ENCODE peak calls at places on chromosomes 2 and 18, in six cellular contexts. P, C, E, I, X and U are unnamed samples.
A peak's percentile ranks its signal among the peaks of the same experiment; 100 is the strongest.

GRCh38 chr2:4066217-4066616 is 362.8 kb downstream of the DCDC2C start:
- DNase-seq in E (no peak), I (no peak), X (no peak), P (no peak), C (no peak), U (no peak)

GRCh38 chr18:42893991-42894390 is 221.5 kb downstream of the RIT2 start:
- DNase-seq in C (no peak), P (no peak), I (no peak), X (no peak), E (no peak), U (no peak)

GRCh38 chr18:60232541-60232940 is 140.0 kb downstream of the MC4R start:
- DNase-seq in P (no peak), E (no peak), X (no peak), I (peak; percentile 3), C (no peak), U (no peak)

GRCh38 chr2:40859617-40860016 is 407.7 kb upstream of the SLC8A1 start:
- DNase-seq in X (no peak), E (no peak), P (no peak), C (no peak), I (no peak), U (no peak)

GRCh38 chr18:48430162-48430561 is 21.0 kb upstream of the ZBTB7C start:
- DNase-seq in X (no peak), I (no peak), P (no peak), C (no peak), E (no peak), U (no peak)

GRCh38 chr2:28525481-28525880 is 29.6 kb downstream of the PLB1 start:
- DNase-seq in X (no peak), E (no peak), C (no peak), P (no peak), I (no peak), U (no peak)

GRCh38 chr2:38266382-38267051 is 110.6 kb downstream of the ATL2 start:
- DNase-seq in X (no peak), I (no peak), P (no peak), C (no peak), E (no peak), U (no peak)

GRCh38 chr2:137975280-137976271 is 11.3 kb downstream of the HNMT start:
- DNase-seq in X (no peak), E (no peak), C (no peak), P (no peak), I (no peak), U (no peak)

GRCh38 chr18:27713727-27714080 is 463.2 kb downstream of the CDH2 start:
- DNase-seq in E (no peak), X (no peak), C (no peak), I (peak; percentile 59), P (no peak), U (no peak)

GRCh38 chr2:231800493-231801091 is 14.3 kb downstream of the COPS7B start:
- DNase-seq in E (peak; percentile 77), C (no peak), I (peak; percentile 56), X (no peak), P (peak; percentile 43), U (peak; percentile 36)

GRCh38 chr18:54388203-54389142 is 30.8 kb downstream of the C18orf54 start:
- DNase-seq in I (peak; percentile 86), C (no peak), P (peak; percentile 17), E (peak; percentile 53), X (no peak), U (peak; percentile 14)

GRCh38 chr18:77063256-77063655 is 69.3 kb downstream of the MBP start:
- DNase-seq in X (peak; percentile 59), C (no peak), E (no peak), I (peak; percentile 74), P (peak; percentile 75), U (peak; percentile 71)

GRCh38 chr2:199460101-199460671 is 2.4 kb upstream of the SATB2 start:
- DNase-seq in I (peak; percentile 58), X (no peak), C (no peak), P (no peak), E (no peak), U (peak; percentile 45)

GRCh38 chr18:58189008-58189407 is 145.0 kb downstream of the NEDD4L start:
- DNase-seq in I (no peak), X (no peak), E (no peak), C (no peak), P (no peak), U (no peak)

GRCh38 chr2:178257127-178257526 is 62.8 kb downstream of the OSBPL6 start:
- DNase-seq in X (no peak), C (no peak), I (no peak), E (no peak), P (no peak), U (no peak)

GRCh38 chr18:62101236-62101635 is 85.6 kb downstream of the PIGN start:
- DNase-seq in I (peak; percentile 4), X (no peak), C (no peak), E (no peak), P (no peak), U (no peak)

DNA sequence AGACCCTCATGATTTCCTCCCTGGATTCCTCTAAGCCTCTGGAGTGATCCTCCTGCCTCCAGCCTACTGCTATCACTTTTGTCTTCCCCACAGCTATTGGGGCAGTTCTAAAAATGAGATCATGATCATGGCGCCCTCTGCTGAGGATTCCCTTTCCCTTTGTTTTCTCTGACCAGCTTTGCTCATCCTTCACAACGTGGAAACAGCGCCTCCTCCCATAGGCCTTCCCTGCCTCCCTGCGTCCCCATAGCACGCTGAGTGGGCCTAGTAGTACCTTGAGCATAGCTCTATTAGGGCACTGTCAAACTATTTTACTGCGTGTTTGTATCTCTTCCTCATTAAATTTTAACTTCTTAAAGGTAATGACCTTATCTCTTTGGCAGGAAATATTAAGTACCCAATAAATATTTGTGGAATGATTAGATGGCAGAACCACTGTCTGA is 207.0 kb upstream of the FANCL start:
- DNase-seq in E (peak; percentile 83), X (no peak), P (peak; percentile 22), C (peak; percentile 23), I (peak; percentile 73), U (peak; percentile 29)
- TF ChIP-seq CTCF in E (peak; percentile 42), X (no peak), P (peak; percentile 62), C (peak; percentile 25), I (peak; percentile 68), U (peak; percentile 54)

DNA sequence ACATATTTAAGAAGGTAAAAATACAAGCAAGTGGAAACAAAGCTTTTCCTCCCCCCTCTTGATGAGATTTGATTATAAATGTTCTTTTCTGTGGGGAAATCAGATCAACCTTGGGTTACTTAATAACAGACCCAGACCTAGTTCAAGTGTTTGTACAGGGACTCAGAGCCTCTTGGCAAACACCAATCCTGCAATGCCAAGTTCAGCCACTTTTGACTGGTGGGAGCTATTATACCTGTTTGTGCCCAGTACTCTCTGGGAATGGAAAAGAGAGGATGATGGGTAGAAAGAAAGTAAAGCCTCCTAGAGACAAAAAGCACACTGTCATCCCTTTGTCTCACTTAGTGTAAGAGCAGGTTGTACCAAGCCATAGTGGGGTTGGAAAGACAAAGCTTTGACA is 63.8 kb upstream of the EPHA4 start:
- DNase-seq in I (no peak), X (no peak), P (no peak), C (no peak), E (no peak), U (no peak)
- TF ChIP-seq CTCF in I (no peak), X (no peak), P (no peak), C (no peak), E (no peak), U (no peak)

GRCh38 chr2:241556734-241557133 is 1.8 kb upstream of the BOK start:
- DNase-seq in X (no peak), I (no peak), P (no peak), E (no peak), C (no peak), U (no peak)

GRCh38 chr2:241555711-241556110 is 2.8 kb upstream of the BOK start:
- DNase-seq in P (no peak), I (no peak), C (no peak), X (no peak), E (no peak), U (no peak)

GRCh38 chr2:241553512-241553830 is 5.1 kb upstream of the BOK start:
- DNase-seq in P (no peak), X (no peak), E (no peak), I (no peak), C (no peak), U (no peak)

GRCh38 chr2:241553981-241554380 is 4.6 kb upstream of the BOK start:
- DNase-seq in P (no peak), C (no peak), X (no peak), I (no peak), E (no peak), U (no peak)

DNA sequence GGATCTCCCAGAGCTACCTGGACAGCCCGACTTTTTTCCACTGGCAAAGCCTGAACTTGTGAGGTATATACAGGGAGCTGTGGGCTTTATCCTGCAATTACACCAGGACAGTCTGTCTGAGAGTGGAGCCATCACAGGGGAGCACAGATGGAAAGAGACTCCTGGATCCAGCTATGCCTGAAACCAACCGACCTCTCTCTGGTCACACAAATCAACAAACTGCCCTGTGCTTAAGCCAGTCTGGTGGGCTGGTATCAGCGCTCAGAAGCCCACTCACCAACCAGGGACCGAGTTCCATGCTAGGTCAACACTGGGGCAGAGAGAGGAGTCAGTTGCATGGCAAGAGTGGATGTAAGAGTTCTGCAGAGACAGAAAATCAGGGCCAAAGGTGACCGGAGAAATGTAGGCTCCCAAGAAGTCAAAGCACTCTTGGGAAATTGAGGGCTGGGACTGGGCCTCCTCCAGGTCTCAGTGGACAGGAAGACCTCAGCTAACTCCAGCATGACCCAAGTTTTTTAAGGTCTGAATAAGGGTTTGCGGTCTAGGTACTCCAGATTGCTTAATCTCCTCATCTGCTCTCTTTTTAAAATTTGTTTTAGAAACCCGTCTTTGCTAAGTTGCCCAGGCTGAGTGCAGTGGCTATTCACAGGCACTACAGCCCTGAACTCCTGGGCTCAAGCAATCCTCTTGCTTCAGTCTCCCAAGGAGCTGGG is 3.8 kb upstream of the BOK start:
- DNase-seq in I (no peak), P (no peak), C (no peak), X (no peak), E (no peak), U (no peak)
- TF ChIP-seq CTCF in I (no peak), P (no peak), C (no peak), X (no peak), E (no peak), U (no peak)

GRCh38 chr18:36662000-36662399 is 166.8 kb downstream of the TPGS2 start:
- DNase-seq in C (no peak), I (peak; percentile 31), X (no peak), E (peak; percentile 53), P (no peak), U (no peak)
- TF ChIP-seq CTCF in C (no peak), I (peak; percentile 29), X (no peak), E (no peak), P (peak; percentile 24), U (peak; percentile 60)

GRCh38 chr2:54708584-54709340 is 14.7 kb upstream of the EML6 start:
- DNase-seq in P (no peak), C (no peak), I (no peak), E (peak; percentile 69), X (peak; percentile 32), U (no peak)
- TF ChIP-seq CTCF in P (no peak), C (no peak), I (no peak), E (no peak), X (no peak), U (no peak)

GRCh38 chr2:239763433-239764097 is 261.6 kb downstream of the NDUFA10 start:
- DNase-seq in X (no peak), E (peak; percentile 33), I (no peak), C (peak; percentile 1), P (no peak), U (no peak)
- TF ChIP-seq CTCF in X (no peak), E (no peak), I (no peak), C (no peak), P (no peak), U (no peak)

DNA sequence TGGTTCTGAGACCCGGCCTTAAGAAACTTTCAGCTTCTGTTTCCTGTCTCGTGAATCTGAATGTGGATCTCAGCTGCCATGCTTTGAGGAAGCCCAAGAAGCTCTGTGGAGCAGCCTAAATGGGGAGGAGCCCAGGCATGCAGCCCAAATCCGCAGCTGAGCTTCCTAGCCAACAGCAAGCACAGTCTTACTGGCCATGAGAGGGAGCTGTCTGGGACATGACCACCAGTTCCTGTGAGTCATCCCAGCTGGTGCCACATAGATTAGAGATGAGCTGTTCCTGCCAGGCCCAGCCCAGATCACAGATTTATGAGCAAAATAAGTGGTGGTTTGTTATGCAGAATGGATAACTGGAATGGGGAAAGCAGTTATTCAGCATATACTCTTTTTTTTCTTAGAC is 224.4 kb upstream of the APCDD1 start:
- DNase-seq in I (peak; percentile 92), E (no peak), C (no peak), P (no peak), X (no peak), U (no peak)
- TF ChIP-seq CTCF in I (peak; percentile 47), E (no peak), C (no peak), P (no peak), X (no peak), U (no peak)